ENCODE peak calls at places on chromosomes 3 and 15, in eight cellular contexts. E, L, B, F, N, I, Q and Z are unnamed samples.

GRCh38 chr3:194245975-194246561 is 105.1 kb downstream of the CPN2 start:
- DNase-seq in E (no peak), L (no peak), B (no peak), F (no peak), N (no peak), I (no peak), Q (no peak), Z (no peak)

GRCh38 chr3:196989721-196990262 is 21.2 kb upstream of the PIGZ start:
- DNase-seq in E (no peak), L (no peak), B (no peak), F (no peak), N (no peak), I (no peak), Q (no peak), Z (no peak)

GRCh38 chr3:28053759-28054158 is 187.7 kb upstream of the CMC1 start:
- DNase-seq in E (peak; percentile 73), L (peak; percentile 49), B (peak; percentile 57), F (no peak), N (no peak), I (no peak), Q (no peak), Z (no peak)

GRCh38 chr15:63801910-63802309 is 31.8 kb downstream of the HERC1 start:
- DNase-seq in E (no peak), L (no peak), B (no peak), F (no peak), N (no peak), I (no peak), Q (no peak), Z (no peak)

GRCh38 chr3:131713416-131714118 is 210.8 kb upstream of the MRPL3 start:
- DNase-seq in E (no peak), L (no peak), B (peak; percentile 28), F (no peak), N (no peak), I (no peak), Q (no peak), Z (no peak)

GRCh38 chr3:535566-536416 is 339.2 kb downstream of the CHL1 start:
- DNase-seq in E (no peak), L (no peak), B (peak; percentile 43), F (no peak), N (peak; percentile 30), I (no peak), Q (no peak), Z (no peak)

GRCh38 chr15:56732135-56732880 is 1.0 kb downstream of the ZNF280D start:
- DNase-seq in E (peak; percentile 8), L (no peak), B (peak; percentile 50), F (no peak), N (no peak), I (no peak), Q (no peak), Z (peak; percentile 54)

GRCh38 chr3:53473422-53473821 is 21.0 kb upstream of the CACNA1D start:
- DNase-seq in E (no peak), L (no peak), B (no peak), F (no peak), N (no peak), I (no peak), Q (no peak), Z (no peak)

GRCh38 chr15:70406624-70407390 is 309.1 kb upstream of the TLE3 start:
- DNase-seq in E (no peak), L (no peak), B (no peak), F (no peak), N (no peak), I (no peak), Q (peak; percentile 47), Z (no peak)

GRCh38 chr3:112604536-112604935 is 36.4 kb downstream of the CCDC80 start:
- DNase-seq in E (no peak), L (peak; percentile 95), B (peak; percentile 91), F (no peak), N (no peak), I (peak; percentile 57), Q (no peak), Z (peak; percentile 98)

GRCh38 chr3:171704002-171704401 is 106.3 kb downstream of the PLD1 start:
- DNase-seq in E (peak; percentile 29), L (peak; percentile 7), B (peak; percentile 45), F (no peak), N (no peak), I (no peak), Q (no peak), Z (peak; percentile 19)

GRCh38 chr3:146466596-146466995 is 2.8 kb downstream of the PLSCR2 start:
- DNase-seq in E (no peak), L (no peak), B (peak; percentile 46), F (no peak), N (no peak), I (no peak), Q (no peak), Z (peak; percentile 6)

GRCh38 chr3:38247366-38248035 is 18.1 kb upstream of the SLC22A13 start:
- DNase-seq in E (peak; percentile 81), L (peak; percentile 66), B (peak; percentile 94), F (no peak), N (no peak), I (peak; percentile 54), Q (no peak), Z (peak; percentile 92)

GRCh38 chr3:187811580-187812250 is 66.4 kb upstream of the BCL6 start:
- DNase-seq in E (peak; percentile 68), L (peak; percentile 70), B (peak; percentile 72), F (no peak), N (no peak), I (peak; percentile 34), Q (no peak), Z (no peak)

GRCh38 chr15:95323798-95324197 is 1006.7 kb upstream of the NR2F2 start:
- DNase-seq in E (no peak), L (no peak), B (no peak), F (no peak), N (no peak), I (no peak), Q (no peak), Z (no peak)

GRCh38 chr3:46700772-46701171 is 420 bp upstream of the TMIE start:
- DNase-seq in E (no peak), L (no peak), B (no peak), F (no peak), N (no peak), I (no peak), Q (peak; percentile 47), Z (no peak)

DNA sequence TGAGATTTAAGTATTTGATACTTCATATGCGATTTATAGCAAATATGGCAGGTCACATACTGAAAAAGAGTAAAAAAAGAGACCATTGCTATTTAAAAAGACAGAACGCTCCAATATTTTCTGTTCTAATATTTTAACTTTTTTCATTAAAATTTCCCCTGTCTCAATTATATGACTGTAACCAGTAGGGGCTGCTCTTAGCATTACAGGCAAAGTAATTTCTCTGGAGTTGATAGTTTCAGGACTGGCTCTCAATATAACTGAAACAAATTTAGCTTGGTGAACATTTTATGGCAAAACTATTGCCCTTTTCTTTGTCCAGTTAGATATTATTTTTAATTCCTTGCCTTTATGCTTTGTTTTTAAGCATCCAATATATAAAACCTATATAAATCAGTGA is 286.3 kb upstream of the ROBO2 start:
- DNase-seq in E (no peak), L (no peak), B (peak; percentile 16), F (no peak), N (no peak), I (no peak), Q (no peak), Z (no peak)
- TF ChIP-seq CTCF in E (no peak), L (peak; percentile 35), B (no peak), F (no peak), N (peak; percentile 66), I (no peak), Q (no peak), Z (peak; percentile 37)

GRCh38 chr15:75758071-75758872 is 45.6 kb upstream of the CSPG4 start:
- DNase-seq in E (peak; percentile 93), L (peak; percentile 35), B (peak; percentile 93), F (peak; percentile 75), N (peak; percentile 70), I (peak; percentile 65), Q (peak; percentile 92), Z (peak; percentile 32)
- TF ChIP-seq CTCF in E (peak; percentile 57), L (peak; percentile 44), B (peak; percentile 43), F (peak; percentile 17), N (peak; percentile 45), I (peak; percentile 52), Q (peak; percentile 37), Z (peak; percentile 28)

DNA sequence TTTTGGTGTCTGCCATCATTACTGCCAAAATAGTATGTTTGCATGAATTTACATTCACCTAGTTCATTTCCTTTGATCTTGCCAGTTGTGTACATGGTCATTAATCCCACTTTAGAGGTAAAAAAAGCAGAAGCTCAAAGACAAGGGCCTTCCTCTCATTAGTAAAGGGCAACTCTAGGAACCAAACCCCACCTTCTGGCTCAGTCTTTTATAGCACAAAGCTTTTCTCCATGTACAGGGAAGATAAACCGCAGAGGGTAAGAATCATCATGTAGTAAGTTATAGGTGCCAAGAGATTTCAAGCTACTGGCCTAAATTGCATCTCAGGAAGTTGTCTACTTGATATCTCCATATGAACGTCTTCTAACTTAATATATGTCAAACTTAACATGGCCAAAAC is 19.3 kb upstream of the SPG21 start:
- DNase-seq in E (no peak), L (no peak), B (peak; percentile 25), F (no peak), N (no peak), I (no peak), Q (no peak), Z (no peak)
- TF ChIP-seq CTCF in E (no peak), L (peak; percentile 25), B (peak; percentile 9), F (peak; percentile 18), N (no peak), I (no peak), Q (no peak), Z (peak; percentile 29)

DNA sequence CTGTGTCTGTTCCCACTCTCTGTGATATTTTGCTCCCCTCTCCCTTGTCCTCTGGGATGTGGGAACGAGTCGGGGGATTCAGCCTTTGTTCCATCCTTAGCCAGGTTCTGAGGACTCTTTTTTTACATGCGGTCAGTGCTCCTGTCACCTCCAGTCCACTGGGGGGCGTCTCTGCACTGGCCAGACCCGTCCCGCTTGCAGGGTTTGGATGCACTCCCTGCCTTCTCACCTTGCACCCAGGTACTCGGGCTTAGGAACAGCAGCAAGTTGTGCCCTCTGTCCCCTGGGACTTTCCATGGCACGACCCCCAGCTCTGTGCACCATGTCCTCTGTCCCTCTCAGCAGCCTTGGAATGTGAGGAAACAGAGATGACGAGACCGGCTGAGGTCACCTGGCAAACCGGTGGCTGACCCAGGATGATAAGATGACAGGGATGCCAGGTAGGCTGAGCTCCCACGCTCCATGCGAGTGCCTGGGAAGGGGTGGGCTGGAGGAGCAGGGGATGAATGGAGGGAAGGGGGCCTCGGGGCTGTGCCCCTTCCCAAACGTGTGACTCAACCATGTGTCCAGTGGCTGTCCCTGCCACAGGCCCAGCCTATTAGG is 27.3 kb upstream of the FGD5 start:
- DNase-seq in E (peak; percentile 43), L (no peak), B (peak; percentile 60), F (peak; percentile 60), N (peak; percentile 55), I (no peak), Q (peak; percentile 68), Z (no peak)
- TF ChIP-seq CTCF in E (peak; percentile 33), L (peak; percentile 57), B (peak; percentile 59), F (peak; percentile 58), N (peak; percentile 75), I (peak; percentile 50), Q (peak; percentile 67), Z (peak; percentile 55)

DNA sequence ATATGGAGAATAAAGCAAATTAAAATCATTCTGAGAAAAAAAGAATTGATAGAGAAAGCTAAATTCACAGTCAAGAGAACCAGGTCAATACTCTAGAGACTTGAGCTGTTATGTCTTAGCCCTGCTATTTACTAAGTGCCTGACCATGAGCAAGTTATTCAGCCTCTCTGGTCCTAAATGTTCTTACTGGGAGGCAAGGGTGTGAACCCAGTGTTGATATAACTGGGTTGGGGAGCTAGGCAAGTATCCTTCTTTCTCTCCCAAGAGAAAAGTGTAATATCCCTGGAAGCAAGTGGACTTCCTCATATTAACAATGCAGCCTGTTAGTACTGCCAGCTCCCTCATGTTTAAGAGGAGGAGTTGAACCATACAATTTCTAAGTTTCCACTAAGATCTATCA is 488.9 kb upstream of the RASGRP1 start:
- DNase-seq in E (no peak), L (no peak), B (no peak), F (no peak), N (no peak), I (no peak), Q (no peak), Z (no peak)
- TF ChIP-seq CTCF in E (no peak), L (no peak), B (no peak), F (no peak), N (no peak), I (no peak), Q (no peak), Z (no peak)